ENCODE peak calls at places on chromosomes 4 and X, in ten cellular contexts. X, H, E, K, Y, T, I, L, O and Q are unnamed samples.

GRCh38 chrX:24207826-24208225 is 58.3 kb downstream of the ZFX start:
- DNase-seq in L (no peak), I (no peak), Y (no peak), O (no peak), E (no peak), X (no peak), T (no peak), K (peak), H (no peak), Q (no peak)

GRCh38 chr4:186723207-186724047 is at the start of gene FAT1:
- DNase-seq in X (peak), E (peak), H (peak), K (peak), O (peak), L (no peak), I (peak), Y (no peak), T (peak), Q (peak)

GRCh38 chr4:183249854-183250253 is 70.2 kb downstream of the CLDN22 start:
- DNase-seq in E (peak), X (no peak), T (peak), O (no peak), H (peak), Y (no peak), I (no peak), L (peak), K (peak), Q (no peak)

GRCh38 chrX:53435997-53436396 is 1.8 kb upstream of the HSD17B10 start:
- DNase-seq in X (peak), L (peak), I (peak), O (peak), H (peak), K (peak), Y (peak), E (peak), T (peak), Q (peak)

GRCh38 chrX:85627363-85627762 is 247.9 kb upstream of the POF1B start:
- DNase-seq in Y (no peak), T (no peak), L (no peak), O (no peak), X (no peak), E (no peak), K (no peak), H (no peak), I (no peak), Q (no peak)

GRCh38 chr4:179272282-179272681 is 1830.0 kb upstream of the AGA start:
- DNase-seq in L (no peak), K (no peak), O (no peak), E (no peak), I (no peak), T (no peak), Y (no peak), X (no peak), H (no peak), Q (no peak)

GRCh38 chr4:167826281-167826680 is 266.1 kb upstream of the ANXA10 start:
- DNase-seq in I (no peak), H (no peak), K (peak), E (no peak), L (peak), T (no peak), X (no peak), Y (no peak), O (no peak), Q (no peak)

GRCh38 chr4:108351806-108352205 is 183.1 kb upstream of the LEF1 start:
- DNase-seq in E (no peak), H (no peak), K (peak), L (no peak), T (no peak), X (no peak), I (no peak), Y (no peak), O (no peak), Q (no peak)

GRCh38 chr4:76434901-76435688 is at the start of gene SHROOM3:
- DNase-seq in L (no peak), I (no peak), T (no peak), O (no peak), K (peak), X (no peak), E (no peak), Y (no peak), H (no peak), Q (no peak)

GRCh38 chr4:76690091-76690905 is 207.6 kb downstream of the SOWAHB start:
- DNase-seq in X (no peak), E (peak), I (peak), O (no peak), T (peak), Y (no peak), H (no peak), K (no peak), L (no peak), Q (no peak)

GRCh38 chrX:73563740-73564073 is 710 bp downstream of the CHIC1 start:
- DNase-seq in E (peak), O (no peak), K (no peak), Y (no peak), H (no peak), I (no peak), X (no peak), T (no peak), L (no peak), Q (no peak)

GRCh38 chr4:124144302-124144701 is 568.2 kb downstream of the ANKRD50 start:
- DNase-seq in I (no peak), L (no peak), E (no peak), O (no peak), X (no peak), H (no peak), T (no peak), K (peak), Y (no peak), Q (no peak)

GRCh38 chr4:74942251-74942917 is 9.5 kb downstream of the PARM1 start:
- DNase-seq in X (no peak), L (no peak), Y (no peak), I (no peak), T (no peak), H (no peak), E (no peak), K (no peak), O (no peak), Q (no peak)

GRCh38 chr4:39548425-39549067 is 21.3 kb upstream of the UGDH start:
- DNase-seq in E (no peak), O (no peak), I (no peak), X (no peak), K (peak), L (no peak), Y (no peak), H (no peak), T (no peak), Q (no peak)

GRCh38 chr4:89847571-89848325 is 10.8 kb upstream of the SNCA start:
- DNase-seq in T (no peak), L (no peak), H (no peak), E (no peak), Y (no peak), O (no peak), X (no peak), K (peak), I (no peak), Q (no peak)

GRCh38 chrX:100980608-100981497 is 11.3 kb downstream of the ARL13A start:
- DNase-seq in K (peak), X (no peak), Y (peak), I (peak), O (no peak), L (no peak), E (peak), T (peak), H (peak), Q (no peak)

GRCh38 chrX:138845791-138846190 is 134.3 kb upstream of the FGF13 start:
- DNase-seq in I (no peak), K (no peak), H (no peak), E (no peak), L (no peak), O (no peak), Y (no peak), T (no peak), X (no peak), Q (no peak)

GRCh38 chr4:142656178-142656577 is 189.9 kb downstream of the INPP4B start:
- DNase-seq in I (no peak), Y (peak), L (peak), T (no peak), H (no peak), K (peak), E (no peak), O (no peak), X (no peak), Q (no peak)

GRCh38 chr4:622071-622995 is 3.0 kb upstream of the PDE6B start:
- DNase-seq in T (no peak), Y (no peak), E (no peak), L (no peak), K (peak), X (no peak), I (no peak), H (no peak), O (no peak), Q (no peak)

GRCh38 chrX:6826856-6827255 is 291.9 kb upstream of the VCX3A start:
- DNase-seq in Y (no peak), E (no peak), I (no peak), X (no peak), L (no peak), O (no peak), H (no peak), K (no peak), T (no peak), Q (no peak)

GRCh38 chr4:169092889-169093522 is 83.0 kb upstream of the CBR4 start:
- DNase-seq in K (no peak), H (no peak), X (no peak), O (no peak), I (no peak), Y (no peak), E (no peak), L (no peak), T (no peak), Q (no peak)

GRCh38 chr4:13521047-13521446 is 23.3 kb downstream of the NKX3-2 start:
- DNase-seq in Y (no peak), T (no peak), E (no peak), H (no peak), I (no peak), X (no peak), L (no peak), K (no peak), O (no peak), Q (no peak)

GRCh38 chr4:5751918-5752802 is 41.2 kb downstream of the EVC start:
- DNase-seq in H (no peak), K (peak), E (no peak), L (no peak), X (no peak), O (peak), I (no peak), T (no peak), Y (no peak), Q (no peak)

GRCh38 chr4:57426779-57427395 is 316.7 kb upstream of the IGFBP7 start:
- DNase-seq in Y (peak), L (peak), I (peak), E (peak), O (no peak), K (peak), H (peak), X (peak), T (peak), Q (peak)

GRCh38 chr4:16043820-16044554 is 39.8 kb downstream of the PROM1 start:
- DNase-seq in K (no peak), E (no peak), I (no peak), T (no peak), H (peak), O (peak), Y (no peak), L (no peak), X (no peak), Q (no peak)

GRCh38 chr4:3286335-3287175 is 6.3 kb upstream of the RGS12 start:
- DNase-seq in I (peak), L (no peak), E (no peak), X (no peak), H (no peak), K (no peak), O (no peak), Y (no peak), T (no peak), Q (no peak)

GRCh38 chrX:102624105-102624504 is 24.8 kb downstream of the ARMCX5 start:
- DNase-seq in Y (no peak), I (no peak), L (no peak), O (no peak), T (peak), K (peak), X (no peak), H (no peak), E (no peak), Q (no peak)

GRCh38 chr4:70873216-70873615 is 29.0 kb upstream of the MOB1B start:
- DNase-seq in E (no peak), L (peak), H (no peak), X (no peak), I (no peak), O (no peak), Y (no peak), T (no peak), K (no peak), Q (no peak)

GRCh38 chr4:6446538-6447451 is 25.6 kb downstream of the PPP2R2C start:
- DNase-seq in O (no peak), E (no peak), L (no peak), I (peak), X (peak), T (peak), Y (no peak), H (no peak), K (peak), Q (no peak)

GRCh38 chr4:120215350-120215749 is 148.7 kb upstream of the MAD2L1 start:
- DNase-seq in E (no peak), O (no peak), X (no peak), H (no peak), L (no peak), T (no peak), Y (no peak), K (no peak), I (no peak), Q (no peak)

GRCh38 chr4:56861365-56861764 is 39.9 kb upstream of the SPINK2 start:
- DNase-seq in O (no peak), E (no peak), I (no peak), H (no peak), K (peak), Y (no peak), L (no peak), X (no peak), T (no peak), Q (no peak)

GRCh38 chr4:7863911-7864681 is 75.6 kb downstream of the AFAP1 start:
- DNase-seq in L (peak), Y (no peak), T (no peak), H (no peak), K (no peak), O (peak), E (no peak), X (no peak), I (no peak), Q (no peak)

GRCh38 chrX:107561468-107562215 is 66.7 kb upstream of the PRPS1 start:
- DNase-seq in H (no peak), X (no peak), O (no peak), K (peak), Y (no peak), E (no peak), I (no peak), L (no peak), T (no peak), Q (no peak)

GRCh38 chr4:159010563-159011260 is 92.2 kb upstream of the RAPGEF2 start:
- DNase-seq in L (no peak), I (peak), O (peak), H (peak), K (peak), T (peak), X (peak), Y (no peak), E (no peak), Q (peak)
- TF ChIP-seq CTCF in L (no peak), I (no peak), O (no peak), H (no peak), K (no peak), T (no peak), X (no peak), Y (no peak), E (no peak), Q (no peak)

GRCh38 chrX:153827016-153827415 is 3.3 kb downstream of the PDZD4 start:
- DNase-seq in K (no peak), T (no peak), I (no peak), L (no peak), Y (no peak), E (no peak), H (no peak), X (no peak), O (no peak), Q (no peak)
- TF ChIP-seq CTCF in K (no peak), T (no peak), I (no peak), L (no peak), Y (no peak), E (no peak), H (no peak), X (no peak), O (no peak), Q (no peak)

GRCh38 chrX:46574941-46575381 is 1.4 kb downstream of the CHST7 start:
- DNase-seq in K (peak), T (no peak), H (no peak), Y (no peak), L (no peak), O (no peak), E (no peak), I (peak), X (peak), Q (no peak)
- TF ChIP-seq CTCF in K (no peak), T (no peak), H (no peak), Y (no peak), L (no peak), O (no peak), E (no peak), I (no peak), X (peak), Q (no peak)

DNA sequence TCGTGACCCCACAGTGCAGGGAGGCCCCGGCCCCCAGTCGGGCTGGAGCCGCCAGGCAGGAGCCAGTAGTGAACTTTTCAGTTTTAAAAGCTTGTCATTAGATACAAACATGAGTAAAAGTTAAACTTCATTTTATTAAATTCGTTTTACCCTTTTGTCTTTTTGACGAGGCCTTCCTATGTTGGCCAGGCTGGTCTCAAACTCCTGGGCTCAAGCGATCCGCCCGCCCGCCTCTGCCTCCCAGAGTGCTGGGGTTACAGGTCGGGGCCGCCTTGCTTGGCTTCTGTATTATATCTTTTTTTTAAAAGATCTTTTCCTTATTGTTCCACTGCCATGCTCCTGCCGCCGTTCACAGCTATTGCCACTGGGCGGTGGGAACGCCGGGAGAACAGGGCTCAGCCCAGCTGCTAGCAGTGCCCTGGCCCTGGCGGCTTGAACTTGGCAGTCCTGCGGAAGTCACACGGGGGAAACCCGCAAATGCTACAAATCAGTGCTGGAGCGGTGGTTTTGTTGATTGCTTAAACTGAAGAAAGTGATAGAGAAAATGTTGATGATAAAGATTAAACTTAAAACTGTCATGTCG is 968 bp upstream of the NELFA start:
- DNase-seq in I (peak), K (peak), L (peak), E (peak), H (peak), O (no peak), T (peak), X (no peak), Y (peak), Q (no peak)
- TF ChIP-seq CTCF in I (no peak), K (peak), L (no peak), E (no peak), H (peak), O (peak), T (peak), X (peak), Y (peak), Q (peak)

DNA sequence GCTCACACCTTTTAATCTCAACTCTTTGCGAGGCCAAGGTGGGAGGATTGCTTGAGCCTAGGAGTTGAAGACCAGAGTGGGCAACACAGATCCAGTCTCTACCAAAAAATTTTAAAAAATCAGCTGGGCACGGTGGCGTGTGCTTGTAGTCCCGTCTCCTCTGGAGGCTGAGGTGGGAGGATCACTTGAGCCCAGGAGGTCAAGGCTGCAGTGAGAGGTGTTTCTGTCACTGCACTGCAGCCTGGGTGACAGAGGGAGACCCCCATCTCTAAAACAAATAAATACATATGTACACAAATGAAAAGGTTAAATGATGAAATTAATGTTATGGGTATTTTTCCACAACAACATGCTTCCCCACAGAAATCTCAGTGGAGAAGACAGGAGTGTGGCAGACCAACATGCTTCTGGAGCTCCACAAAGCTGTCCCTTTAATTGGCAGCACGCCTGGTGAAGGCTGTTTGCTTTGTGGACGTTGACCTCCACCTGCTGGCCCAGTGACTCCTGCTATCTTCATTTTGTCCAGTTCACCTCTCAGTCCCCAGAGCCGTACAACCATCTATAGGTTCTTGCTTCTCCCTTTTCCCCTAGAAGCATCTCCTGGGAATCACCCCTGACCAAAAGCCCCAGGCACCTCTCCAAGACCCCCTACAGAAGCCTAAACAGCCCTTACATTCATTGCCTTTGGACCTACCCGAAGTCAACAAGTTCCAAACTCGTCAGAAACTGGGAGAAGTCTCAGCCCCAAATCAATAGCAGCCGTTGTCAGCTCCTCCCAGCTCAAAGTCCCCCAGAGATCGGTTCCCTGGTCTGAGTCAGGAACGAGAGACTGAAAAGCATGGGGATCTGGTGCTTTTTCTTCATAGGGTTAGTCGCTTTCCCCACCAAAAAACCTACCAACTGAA is 36.4 kb upstream of the CD99 start:
- DNase-seq in I (peak), H (no peak), L (no peak), K (no peak), T (peak), Y (no peak), O (no peak), E (peak), X (no peak), Q (no peak)
- TF ChIP-seq CTCF in I (no peak), H (no peak), L (no peak), K (no peak), T (no peak), Y (no peak), O (no peak), E (peak), X (no peak), Q (no peak)

GRCh38 chr4:118968006-118968405 is 79.4 kb downstream of the SYNPO2 start:
- DNase-seq in H (peak), I (peak), X (no peak), T (peak), Y (no peak), O (peak), E (no peak), L (peak), K (peak), Q (peak)

GRCh38 chr4:118968813-118969212 is 80.2 kb downstream of the SYNPO2 start:
- DNase-seq in Y (no peak), X (no peak), O (no peak), I (no peak), L (peak), E (no peak), T (no peak), H (no peak), K (no peak), Q (no peak)

GRCh38 chr4:118972167-118972566 is 83.5 kb downstream of the SYNPO2 start:
- DNase-seq in I (no peak), L (no peak), Y (no peak), X (no peak), T (no peak), E (no peak), H (no peak), O (no peak), K (no peak), Q (no peak)

GRCh38 chr4:118967393-118967792 is 78.7 kb downstream of the SYNPO2 start:
- DNase-seq in K (peak), T (no peak), Y (no peak), H (no peak), E (no peak), O (peak), I (no peak), X (no peak), L (peak), Q (peak)

GRCh38 chr4:118969359-118969758 is 80.7 kb downstream of the SYNPO2 start:
- DNase-seq in Y (peak), I (peak), K (peak), X (peak), O (peak), T (peak), L (peak), H (peak), E (peak), Q (peak)
- TF ChIP-seq CTCF in Y (peak), I (no peak), K (peak), X (peak), O (peak), T (peak), L (peak), H (peak), E (peak), Q (peak)

GRCh38 chr4:34953145-34953799 is 1291.0 kb downstream of the ARAP2 start:
- DNase-seq in T (no peak), O (peak), I (no peak), X (no peak), E (peak), L (peak), K (no peak), Y (peak), H (no peak), Q (no peak)
- TF ChIP-seq CTCF in T (no peak), O (no peak), I (no peak), X (no peak), E (peak), L (peak), K (no peak), Y (peak), H (no peak), Q (no peak)

GRCh38 chr4:139619644-139620043 is 46.0 kb upstream of the MGST2 start:
- DNase-seq in E (no peak), K (peak), L (peak), I (no peak), O (no peak), Y (no peak), H (no peak), T (no peak), X (no peak), Q (no peak)
- TF ChIP-seq CTCF in E (peak), K (peak), L (peak), I (no peak), O (peak), Y (peak), H (peak), T (peak), X (peak), Q (peak)

GRCh38 chrX:21382715-21383114 is 8.5 kb downstream of the CNKSR2 start:
- DNase-seq in I (no peak), X (no peak), T (no peak), O (no peak), H (no peak), Y (peak), K (no peak), L (no peak), E (peak), Q (no peak)
- TF ChIP-seq CTCF in I (no peak), X (peak), T (peak), O (peak), H (no peak), Y (peak), K (peak), L (no peak), E (no peak), Q (no peak)